ENCODE peak calls at places on chromosomes 12 and 14, in five cellular contexts. P is lower lobe of right lung; B is effector memory CD4-positive, alpha-beta T cell; L is GM03348; U is NCI-H2081. F is an unnamed sample.

GRCh38 chr14:81192594-81192993 is 28.2 kb downstream of the GTF2A1 start:
- DNase-seq in L (no peak), P (no peak), U (no peak), B (no peak), F (no peak)

GRCh38 chr12:94717656-94718055 is 67.3 kb upstream of the TMCC3 start:
- DNase-seq in P (no peak), U (no peak), B (no peak), L (no peak), F (no peak)

GRCh38 chr12:73731658-73732057 is 806.0 kb upstream of the ATXN7L3B start:
- DNase-seq in L (no peak), U (no peak), P (no peak), B (no peak), F (no peak)

GRCh38 chr14:78982551-78982950 is 812.4 kb downstream of the NRXN3 start:
- DNase-seq in P (no peak), L (no peak), B (no peak), U (no peak), F (no peak)

GRCh38 chr14:57391609-57392195 is 1.3 kb downstream of the NAA30 start:
- DNase-seq in P (no peak), B (no peak), U (peak), L (peak), F (peak)

GRCh38 chr12:69161835-69162234 is 77.5 kb upstream of the CPSF6 start:
- DNase-seq in U (peak), L (no peak), P (no peak), B (peak), F (peak)

GRCh38 chr14:98244162-98244948 is 1027.6 kb downstream of the BCL11B start:
- DNase-seq in U (no peak), P (no peak), B (no peak), L (no peak), F (no peak)

GRCh38 chr12:94781835-94782234 is 131.5 kb upstream of the TMCC3 start:
- DNase-seq in B (no peak), L (no peak), P (no peak), U (no peak), F (no peak)

GRCh38 chr12:116053479-116054195 is 223.9 kb downstream of the MED13L start:
- DNase-seq in P (no peak), L (peak), B (no peak), U (no peak), F (no peak)

GRCh38 chr14:100469632-100470522 is 117.3 kb downstream of the BEGAIN start:
- DNase-seq in L (no peak), U (no peak), B (no peak), P (no peak), F (no peak)

GRCh38 chr14:64060648-64061096 is 207.9 kb downstream of the SYNE2 start:
- DNase-seq in P (no peak), B (no peak), L (no peak), U (peak), F (no peak)

GRCh38 chr12:109455706-109456105 is 21.4 kb downstream of the KCTD10 start:
- DNase-seq in L (no peak), B (no peak), P (no peak), U (no peak), F (no peak)

GRCh38 chr12:57157588-57158173 is 10.3 kb upstream of the LRP1-AS start:
- DNase-seq in P (no peak), L (no peak), U (no peak), B (no peak), F (no peak)

GRCh38 chr12:25835385-25835784 is 123.1 kb upstream of the RASSF8 start:
- DNase-seq in P (no peak), B (no peak), L (no peak), U (no peak), F (no peak)

GRCh38 chr12:31749024-31749704 is 20.3 kb upstream of the AMN1 start:
- DNase-seq in U (peak), B (peak), P (peak), L (peak), F (peak)

F was measured in NCI-H1105 treated with DMSO at 0.1 percent for 48 hours.